ENCODE peak calls at places on chromosomes 4 and X, in seven cellular contexts. B is fibroblast of lung, I is GM23338, Y is OCI-LY7, Q is neural progenitor cell, O is endothelial cell of umbilical vein, R is PC-9. N is an unnamed sample.

GRCh38 chr4:150236626-150237025 is 158.4 kb downstream of the DCLK2 start:
- DNase-seq in O (peak; percentile 59), Q (no peak), Y (no peak), I (no peak), B (peak; percentile 52), R (no peak), N (no peak)

GRCh38 chr4:119026662-119027444 is 108.8 kb upstream of the MYOZ2 start:
- DNase-seq in R (no peak), Y (no peak), Q (no peak), O (no peak), I (peak; percentile 19), B (no peak), N (no peak)

GRCh38 chr4:38085394-38086150 is 125.4 kb downstream of the PTTG2 start:
- DNase-seq in Y (no peak), O (no peak), I (peak; percentile 44), B (no peak), R (no peak), Q (peak; percentile 20), N (no peak)

GRCh38 chr4:142406917-142407501 is 439.1 kb downstream of the INPP4B start:
- DNase-seq in B (no peak), I (no peak), Q (no peak), Y (no peak), O (no peak), R (no peak), N (peak; percentile 29)

GRCh38 chr4:67531349-67531748 is 14.0 kb downstream of the CENPC start:
- DNase-seq in B (no peak), Y (no peak), I (no peak), O (no peak), R (no peak), Q (no peak), N (no peak)

GRCh38 chrX:122866527-122866926 is 317.6 kb upstream of the GRIA3 start:
- DNase-seq in R (no peak), O (peak; percentile 81), B (peak; percentile 40), Y (no peak), Q (no peak), I (no peak), N (no peak)

GRCh38 chr4:99052902-99053301 is 35.7 kb downstream of the ADH5 start:
- DNase-seq in Y (no peak), B (no peak), I (no peak), R (no peak), O (no peak), Q (no peak), N (no peak)

GRCh38 chrX:69070949-69071650 is 94.2 kb downstream of the PJA1 start:
- DNase-seq in B (no peak), O (no peak), R (no peak), Q (no peak), Y (no peak), I (no peak), N (no peak)

GRCh38 chrX:65720580-65720979 is 53.1 kb downstream of the MSN start:
- DNase-seq in I (no peak), R (no peak), B (no peak), Q (no peak), O (peak; percentile 75), Y (no peak), N (no peak)

GRCh38 chr4:25813705-25814104 is 49.1 kb downstream of the SEL1L3 start:
- DNase-seq in I (no peak), Y (no peak), R (no peak), B (peak; percentile 38), O (peak; percentile 12), Q (peak; percentile 38), N (no peak)

GRCh38 chr4:85153221-85153620 is 186.7 kb upstream of the WDFY3 start:
- DNase-seq in R (no peak), B (peak; percentile 61), I (no peak), Q (no peak), Y (no peak), O (peak; percentile 10), N (no peak)

GRCh38 chr4:105147226-105148151 is 813 bp downstream of the TET2 start:
- DNase-seq in Q (peak; percentile 58), Y (no peak), B (peak; percentile 69), I (peak; percentile 74), O (peak; percentile 74), R (no peak), N (no peak)

GRCh38 chr4:10006604-10007435 is 14.5 kb downstream of the SLC2A9 start:
- DNase-seq in Q (no peak), B (no peak), Y (no peak), I (no peak), R (peak; percentile 98), O (peak; percentile 57), N (no peak)

DNA sequence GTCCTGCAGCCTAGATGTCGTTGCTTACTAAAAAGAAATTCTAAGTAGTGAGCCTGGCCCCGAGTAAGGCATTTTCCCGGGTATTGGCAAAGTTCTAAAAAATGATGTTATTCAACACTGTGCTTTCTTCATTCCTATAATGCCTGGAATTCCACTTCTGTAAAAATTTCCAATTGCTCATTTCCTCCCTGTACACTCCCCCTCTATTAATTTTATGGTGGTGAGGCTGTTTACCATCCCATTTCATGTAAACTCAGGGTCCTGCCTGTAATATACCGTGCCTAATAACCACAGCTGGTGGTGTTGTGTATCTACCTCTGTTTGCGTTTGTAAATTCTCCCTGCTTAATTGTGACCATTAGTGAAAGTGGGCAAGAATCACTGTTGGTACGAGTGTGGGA is 14.3 kb downstream of the BST1 start:
- DNase-seq in Q (no peak), O (peak; percentile 57), R (no peak), I (no peak), Y (no peak), B (no peak), N (no peak)
- H3K4me3 ChIP-seq in Q (no peak overlapping the region), O (no peak overlapping the region), R (no peak overlapping the region), I (no peak overlapping the region), Y (no peak overlapping the region), B (no peak overlapping the region), N (no peak overlapping the region)

GRCh38 chr4:145503486-145504072 is 21.9 kb downstream of the SMAD1 start:
- DNase-seq in I (no peak), Q (no peak), O (peak; percentile 63), R (no peak), B (no peak), Y (peak; percentile 37), N (no peak)

GRCh38 chr4:145502809-145503208 is 21.2 kb downstream of the SMAD1 start:
- DNase-seq in Y (no peak), O (no peak), Q (no peak), I (no peak), B (no peak), R (no peak), N (no peak)

GRCh38 chr4:145498430-145498829 is 16.8 kb downstream of the SMAD1 start:
- DNase-seq in Y (no peak), B (no peak), R (no peak), I (no peak), Q (no peak), O (no peak), N (no peak)

GRCh38 chr4:145497199-145498149 is 15.8 kb downstream of the SMAD1 start:
- DNase-seq in Q (no peak), B (no peak), R (no peak), O (no peak), Y (no peak), I (no peak), N (no peak)

DNA sequence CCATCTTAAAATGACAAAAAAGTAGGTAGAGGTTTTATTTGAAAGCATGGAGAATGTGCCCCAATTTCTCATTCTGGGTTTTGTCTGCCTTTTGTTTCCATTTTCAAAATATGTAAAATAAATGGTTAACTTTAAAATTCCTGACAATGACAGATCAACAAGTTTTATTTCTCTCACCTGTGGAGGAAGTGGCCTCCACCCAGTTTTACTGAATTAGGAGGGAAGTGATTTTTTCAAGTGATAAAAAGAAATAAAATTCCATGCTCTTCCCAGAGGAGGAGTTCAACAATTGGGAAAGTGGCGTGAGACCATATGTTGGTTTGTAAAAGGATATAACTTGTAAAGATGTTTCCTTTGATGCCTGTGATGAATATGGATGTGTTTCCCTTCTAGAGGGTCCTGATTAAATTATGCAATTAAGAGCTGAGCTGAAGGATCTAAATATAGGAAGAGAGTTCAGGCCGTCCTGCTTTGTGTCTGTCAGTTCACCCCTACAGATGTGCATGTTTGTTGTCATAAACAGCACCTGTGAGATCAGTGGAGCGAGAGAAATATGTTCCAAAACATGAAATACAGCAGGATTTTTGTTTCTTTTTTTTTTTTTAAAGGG is 19.5 kb downstream of the SMAD1 start:
- DNase-seq in B (no peak), R (no peak), Q (no peak), I (no peak), Y (peak; percentile 96), O (peak; percentile 91), N (no peak)
- H3K79me2 ChIP-seq in B (no peaks in the 10 kb centered on the region), R (no peaks in the 10 kb centered on the region), Q (peaks cover 98% of the 10 kb centered on the region), I (peaks cover 98% of the 10 kb centered on the region), Y (peaks cover 97% of the 10 kb centered on the region), O (peaks cover 90% of the 10 kb centered on the region), N (no peaks in the 10 kb centered on the region)

GRCh38 chr4:48360966-48361470 is 19.7 kb downstream of the SLAIN2 start:
- DNase-seq in Y (no peak), I (no peak), R (no peak), B (peak; percentile 11), Q (no peak), O (no peak), N (no peak)

DNA sequence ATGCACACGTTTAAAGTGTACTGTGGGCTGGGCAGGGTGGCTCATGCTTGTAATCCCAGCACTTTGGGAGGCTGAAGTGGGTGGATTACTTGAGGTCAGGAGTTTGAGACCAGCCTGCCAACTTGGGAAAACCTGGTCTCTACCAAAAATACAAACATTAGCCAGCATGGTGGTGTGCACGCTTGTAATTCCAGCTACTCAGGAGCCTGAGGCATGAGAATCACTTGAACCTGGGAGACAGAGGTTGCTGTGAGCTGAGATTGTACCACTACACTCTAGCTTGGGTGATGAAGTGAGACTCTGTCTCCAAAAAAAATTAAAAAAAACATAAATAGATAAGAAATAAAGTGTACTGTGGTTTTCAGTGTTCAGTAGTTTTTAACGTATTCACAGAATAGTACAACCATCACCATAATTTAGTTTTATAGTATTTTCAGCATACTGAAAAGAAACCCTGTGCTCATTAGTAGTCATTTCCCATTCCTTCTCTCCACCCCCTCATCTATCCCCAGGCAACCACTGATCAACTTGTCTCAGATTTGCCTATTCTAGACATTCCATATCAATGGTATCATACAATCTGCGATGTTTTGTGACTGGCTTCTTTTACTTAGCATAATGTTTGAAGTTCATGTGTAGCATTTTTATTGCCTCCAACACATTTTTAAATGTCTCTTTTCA is 19.1 kb downstream of the SLAIN2 start:
- DNase-seq in Y (no peak), I (no peak), B (peak; percentile 64), Q (no peak), O (no peak), R (no peak), N (no peak)
- H3K4me3 ChIP-seq in Y (no peak overlapping the region), I (no peak overlapping the region), B (no peak overlapping the region), Q (no peak overlapping the region), O (no peak overlapping the region), R (no peak overlapping the region), N (no peak overlapping the region)

DNA sequence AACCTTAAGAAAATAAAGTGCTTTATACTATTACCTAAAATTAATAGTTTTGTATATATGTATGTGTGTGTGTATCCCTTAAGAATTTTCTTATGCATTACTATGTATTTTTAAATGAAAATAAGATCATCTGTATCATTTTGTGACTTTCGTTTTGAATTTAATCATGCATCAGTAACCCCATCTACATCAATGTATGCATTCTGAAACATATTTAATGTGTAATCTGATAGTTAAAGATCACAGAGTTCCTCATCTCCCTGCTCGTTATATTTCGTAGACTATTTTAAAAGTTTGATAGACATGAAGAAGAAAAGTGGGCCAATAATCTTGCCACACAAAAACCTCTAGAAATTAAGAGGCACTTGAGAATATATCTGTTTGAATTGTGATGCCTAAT is 7.4 kb downstream of the BMPR1B start:
- DNase-seq in Y (no peak), Q (no peak), B (no peak), R (no peak), O (no peak), I (no peak), N (no peak)
- H3K79me2 ChIP-seq in Y (no peaks in the 10 kb centered on the region), Q (no peaks in the 10 kb centered on the region), B (no peaks in the 10 kb centered on the region), R (no peaks in the 10 kb centered on the region), O (no peaks in the 10 kb centered on the region), I (no peaks in the 10 kb centered on the region), N (no peaks in the 10 kb centered on the region)

GRCh38 chr4:100177855-100178254 is 12.4 kb downstream of the DDIT4L start:
- DNase-seq in Y (no peak), I (no peak), B (no peak), R (no peak), Q (no peak), O (no peak), N (no peak)
- H3K4me3 ChIP-seq in Y (no peak overlapping the region), I (no peak overlapping the region), B (no peak overlapping the region), R (no peak overlapping the region), Q (no peak overlapping the region), O (no peak overlapping the region), N (no peak overlapping the region)